ENCODE peak calls at places on chromosomes 11 and 22, in nine cellular contexts. S is astrocyte of the spinal cord; Z is right lobe of liver; G is GM10248; A is stimulated activated CD8-positive, alpha-beta memory T cell treated with anti-CD3 and anti-CD28 coated beads, Interleukin-7, amount 100 ng/mL, for 1 hour; W is HCT116; M is endothelial cell; B is memory B cell; R is transverse colon. F is an unnamed sample.

GRCh38 chr11:126647735-126648134 is 292.2 kb downstream of the ST3GAL4 start:
- DNase-seq in S (peak; percentile 88), Z (no peak), G (no peak), A (no peak), W (peak; percentile 2), M (no peak), B (no peak), R (no peak), F (no peak)

GRCh38 chr11:3221408-3222002 is 2.9 kb upstream of the MRGPRG start:
- DNase-seq in S (no peak), Z (peak; percentile 36), G (no peak), A (no peak), W (no peak), M (no peak), B (no peak), R (no peak), F (no peak)

GRCh38 chr22:43891360-43892182 is at the start of gene PNPLA5:
- DNase-seq in S (no peak), Z (no peak), G (no peak), A (no peak), W (no peak), M (no peak), B (no peak), R (no peak), F (no peak)

GRCh38 chr11:125892071-125892470 is 4.6 kb downstream of the HYLS1 start:
- DNase-seq in S (peak; percentile 39), Z (no peak), G (no peak), A (no peak), W (no peak), M (no peak), B (no peak), R (no peak), F (no peak)

GRCh38 chr22:25650834-25651233 is 86.4 kb downstream of the GRK3 start:
- DNase-seq in S (no peak), Z (no peak), G (peak; percentile 33), A (no peak), W (no peak), M (no peak), B (peak; percentile 0), R (no peak), F (no peak)

GRCh38 chr11:67371549-67372231 is 1.7 kb downstream of the CLCF1 start:
- DNase-seq in S (peak; percentile 42), Z (no peak), G (peak; percentile 67), A (no peak), W (no peak), M (peak; percentile 53), B (peak; percentile 55), R (no peak), F (no peak)

GRCh38 chr11:63837719-63838118 is 1.2 kb upstream of the MARK2 start:
- DNase-seq in S (no peak), Z (no peak), G (no peak), A (no peak), W (no peak), M (no peak), B (peak; percentile 37), R (peak; percentile 40), F (no peak)

GRCh38 chr22:43832393-43833265 is 20.5 kb upstream of the EFCAB6 start:
- DNase-seq in S (no peak), Z (no peak), G (no peak), A (no peak), W (no peak), M (no peak), B (no peak), R (no peak), F (no peak)

GRCh38 chr11:14544611-14545010 is 24.4 kb upstream of the PSMA1 start:
- DNase-seq in S (peak; percentile 5), Z (no peak), G (no peak), A (no peak), W (no peak), M (no peak), B (no peak), R (no peak), F (no peak)

GRCh38 chr11:33773399-33774355 is 643 bp downstream of the FBXO3 start:
- DNase-seq in S (no peak), Z (no peak), G (peak; percentile 36), A (peak; percentile 13), W (no peak), M (no peak), B (no peak), R (no peak), F (no peak)

GRCh38 chr22:22060200-22061084 is 77.9 kb upstream of the TOP3B start:
- DNase-seq in S (peak; percentile 6), Z (peak; percentile 78), G (peak; percentile 89), A (peak; percentile 15), W (peak; percentile 22), M (peak; percentile 82), B (peak; percentile 78), R (peak; percentile 44), F (peak; percentile 7)

GRCh38 chr11:68798221-68798813 is 43.4 kb downstream of the CPT1A start:
- DNase-seq in S (no peak), Z (no peak), G (peak; percentile 61), A (no peak), W (no peak), M (peak; percentile 72), B (peak; percentile 35), R (peak; percentile 34), F (no peak)

GRCh38 chr22:50444663-50445062 is 30.2 kb downstream of the SBF1 start:
- DNase-seq in S (peak; percentile 75), Z (no peak), G (no peak), A (no peak), W (peak; percentile 6), M (no peak), B (no peak), R (peak; percentile 62), F (peak; percentile 39)

GRCh38 chr11:127601578-127601977 is 601.0 kb upstream of the KIRREL3 start:
- DNase-seq in S (no peak), Z (no peak), G (no peak), A (no peak), W (no peak), M (no peak), B (no peak), R (no peak), F (no peak)

GRCh38 chr11:130022799-130023198 is 20.2 kb upstream of the PRDM10 start:
- DNase-seq in S (no peak), Z (no peak), G (no peak), A (no peak), W (no peak), M (no peak), B (no peak), R (no peak), F (no peak)

GRCh38 chr11:3055881-3056280 is 1.3 kb downstream of the CARS1 start:
- DNase-seq in S (no peak), Z (no peak), G (no peak), A (no peak), W (no peak), M (no peak), B (no peak), R (peak; percentile 36), F (no peak)

GRCh38 chr11:61028135-61028729 is 56.8 kb downstream of the CD6 start:
- DNase-seq in S (no peak), Z (no peak), G (peak; percentile 58), A (no peak), W (no peak), M (no peak), B (no peak), R (peak; percentile 21), F (no peak)

GRCh38 chr11:125348141-125348651 is 147.9 kb downstream of the FEZ1 start:
- DNase-seq in S (no peak), Z (no peak), G (no peak), A (no peak), W (no peak), M (no peak), B (no peak), R (no peak), F (no peak)

GRCh38 chr11:103927535-103927934 is 108.9 kb upstream of the DDI1 start:
- DNase-seq in S (peak; percentile 36), Z (no peak), G (no peak), A (no peak), W (no peak), M (no peak), B (no peak), R (no peak), F (no peak)

F was measured in LNCaP clone FGC.